ENCODE peak calls at places on chromosomes 7 and 10, in nine cellular contexts. Q, O, R, H, V, I, N, Y and Z are unnamed samples.

GRCh38 chr10:5942471-5942870 is 34.9 kb downstream of the IL15RA start:
- DNase-seq in V (no peak), N (peak; percentile 70), Q (no peak), R (no peak), Y (peak; percentile 78), I (no peak), O (no peak), H (no peak), Z (no peak)

GRCh38 chr7:66920256-66920655 is 769 bp upstream of the TMEM248 start:
- DNase-seq in Y (no peak), R (no peak), N (no peak), Q (no peak), V (no peak), O (no peak), H (no peak), I (no peak), Z (no peak)

GRCh38 chr7:150871601-150872000 is 19.3 kb downstream of the AOC1 start:
- DNase-seq in V (no peak), I (no peak), Y (no peak), Q (peak; percentile 35), O (no peak), R (no peak), H (no peak), N (no peak), Z (peak; percentile 8)

GRCh38 chr10:50464004-50464409 is 159.7 kb downstream of the SGMS1 start:
- DNase-seq in H (no peak), I (peak; percentile 16), N (no peak), O (no peak), R (no peak), Q (peak; percentile 30), Y (no peak), V (no peak), Z (peak; percentile 72)

GRCh38 chr10:75015440-75015839 is 96.0 kb upstream of the SAMD8 start:
- DNase-seq in Q (no peak), Y (no peak), N (no peak), V (no peak), H (no peak), R (no peak), I (no peak), O (no peak), Z (no peak)

GRCh38 chr10:129332476-129332875 is 134.6 kb upstream of the MGMT start:
- DNase-seq in H (no peak), R (peak; percentile 75), Y (no peak), O (no peak), V (no peak), N (no peak), I (no peak), Q (peak; percentile 12), Z (no peak)

GRCh38 chr10:17643339-17643754 is 604 bp upstream of the STAM start:
- DNase-seq in H (peak; percentile 94), R (peak; percentile 80), V (peak; percentile 47), N (peak; percentile 70), I (no peak), Y (peak; percentile 77), Q (no peak), O (peak; percentile 16), Z (peak; percentile 81)

GRCh38 chr10:123140983-123141390 is 5.2 kb downstream of the HMX3 start:
- DNase-seq in O (no peak), N (no peak), H (no peak), Q (no peak), I (no peak), Y (no peak), R (no peak), V (no peak), Z (no peak)

GRCh38 chr10:56116684-56117083 is 244.4 kb downstream of the ZWINT start:
- DNase-seq in I (no peak), V (no peak), O (no peak), R (peak; percentile 23), Q (no peak), Y (no peak), N (no peak), H (peak; percentile 14), Z (no peak)